ENCODE peak calls at places on chromosomes 16 and 17, in six cellular contexts. One of them, this sample, is unnamed.

GRCh38 chr17:75844530-75845057 is 390 bp upstream of the UNC13D start:
- DNase-seq in GM13977: peak
- DNase-seq in adrenal gland: peak
- DNase-seq in NCI-H2171: no peak
- DNase-seq in nucleus accumbens: no peak
- DNase-seq in activated CD4-positive, CD25-positive, alpha-beta regulatory T cell: no peak
- DNase-seq in this sample: no peak

GRCh38 chr16:14509055-14509454 is 121.0 kb downstream of the PARN start:
- DNase-seq in GM13977: no peak
- DNase-seq in adrenal gland: no peak
- DNase-seq in NCI-H2171: no peak
- DNase-seq in nucleus accumbens: no peak
- DNase-seq in activated CD4-positive, CD25-positive, alpha-beta regulatory T cell: no peak
- DNase-seq in this sample: no peak

GRCh38 chr17:59361916-59362810 is 30.7 kb downstream of the YPEL2 start:
- DNase-seq in GM13977: peak
- DNase-seq in adrenal gland: peak
- DNase-seq in NCI-H2171: no peak
- DNase-seq in nucleus accumbens: no peak
- DNase-seq in activated CD4-positive, CD25-positive, alpha-beta regulatory T cell: no peak
- DNase-seq in this sample: peak

GRCh38 chr17:5747964-5748363 is 163.7 kb upstream of the NLRP1 start:
- DNase-seq in GM13977: no peak
- DNase-seq in adrenal gland: no peak
- DNase-seq in NCI-H2171: no peak
- DNase-seq in nucleus accumbens: no peak
- DNase-seq in activated CD4-positive, CD25-positive, alpha-beta regulatory T cell: no peak
- DNase-seq in this sample: no peak

GRCh38 chr17:30395398-30396022 is 16.8 kb downstream of the CPD start:
- DNase-seq in GM13977: no peak
- DNase-seq in adrenal gland: no peak
- DNase-seq in NCI-H2171: no peak
- DNase-seq in nucleus accumbens: no peak
- DNase-seq in activated CD4-positive, CD25-positive, alpha-beta regulatory T cell: no peak
- DNase-seq in this sample: no peak

GRCh38 chr17:48993305-48993704 is 3.9 kb upstream of the IGF2BP1 start:
- DNase-seq in GM13977: no peak
- DNase-seq in adrenal gland: no peak
- DNase-seq in NCI-H2171: no peak
- DNase-seq in nucleus accumbens: no peak
- DNase-seq in activated CD4-positive, CD25-positive, alpha-beta regulatory T cell: no peak
- DNase-seq in this sample: no peak

GRCh38 chr16:54503011-54503410 is 216.4 kb upstream of the IRX3 start:
- DNase-seq in GM13977: no peak
- DNase-seq in adrenal gland: peak
- DNase-seq in NCI-H2171: peak
- DNase-seq in nucleus accumbens: no peak
- DNase-seq in activated CD4-positive, CD25-positive, alpha-beta regulatory T cell: no peak
- DNase-seq in this sample: no peak

GRCh38 chr16:57110937-57111336 is 18.6 kb downstream of the CPNE2 start:
- DNase-seq in GM13977: no peak
- DNase-seq in adrenal gland: no peak
- DNase-seq in NCI-H2171: no peak
- DNase-seq in nucleus accumbens: no peak
- DNase-seq in activated CD4-positive, CD25-positive, alpha-beta regulatory T cell: no peak
- DNase-seq in this sample: no peak

GRCh38 chr16:56348168-56349085 is 76.9 kb downstream of the AMFR start:
- DNase-seq in GM13977: no peak
- DNase-seq in adrenal gland: no peak
- DNase-seq in NCI-H2171: no peak
- DNase-seq in nucleus accumbens: no peak
- DNase-seq in activated CD4-positive, CD25-positive, alpha-beta regulatory T cell: no peak
- DNase-seq in this sample: peak

GRCh38 chr16:86732621-86733297 is 154.4 kb downstream of the FOXL1 start:
- DNase-seq in GM13977: no peak
- DNase-seq in adrenal gland: no peak
- DNase-seq in NCI-H2171: no peak
- DNase-seq in nucleus accumbens: no peak
- DNase-seq in activated CD4-positive, CD25-positive, alpha-beta regulatory T cell: no peak
- DNase-seq in this sample: no peak

GRCh38 chr16:6674071-6674470 is 658.6 kb upstream of the RBFOX1 start:
- DNase-seq in GM13977: no peak
- DNase-seq in adrenal gland: no peak
- DNase-seq in NCI-H2171: no peak
- DNase-seq in nucleus accumbens: no peak
- DNase-seq in activated CD4-positive, CD25-positive, alpha-beta regulatory T cell: no peak
- DNase-seq in this sample: no peak

GRCh38 chr16:65532218-65532617 is 410.4 kb upstream of the CDH11 start:
- DNase-seq in GM13977: no peak
- DNase-seq in adrenal gland: no peak
- DNase-seq in NCI-H2171: no peak
- DNase-seq in nucleus accumbens: no peak
- DNase-seq in activated CD4-positive, CD25-positive, alpha-beta regulatory T cell: no peak
- DNase-seq in this sample: no peak

GRCh38 chr17:63498621-63499195 is 21.8 kb downstream of the ACE start:
- DNase-seq in GM13977: no peak
- DNase-seq in adrenal gland: no peak
- DNase-seq in NCI-H2171: no peak
- DNase-seq in nucleus accumbens: no peak
- DNase-seq in activated CD4-positive, CD25-positive, alpha-beta regulatory T cell: no peak
- DNase-seq in this sample: no peak

GRCh38 chr16:75576384-75576811 is 10.2 kb downstream of the GABARAPL2 start:
- DNase-seq in GM13977: no peak
- DNase-seq in adrenal gland: no peak
- DNase-seq in NCI-H2171: no peak
- DNase-seq in nucleus accumbens: no peak
- DNase-seq in activated CD4-positive, CD25-positive, alpha-beta regulatory T cell: no peak
- DNase-seq in this sample: no peak

GRCh38 chr16:6447046-6447445 is 885.6 kb upstream of the RBFOX1 start:
- DNase-seq in GM13977: no peak
- DNase-seq in adrenal gland: no peak
- DNase-seq in NCI-H2171: no peak
- DNase-seq in nucleus accumbens: no peak
- DNase-seq in activated CD4-positive, CD25-positive, alpha-beta regulatory T cell: no peak
- DNase-seq in this sample: no peak

GRCh38 chr17:40560592-40561293 is 4.5 kb downstream of the CCR7 start:
- DNase-seq in GM13977: peak
- DNase-seq in adrenal gland: no peak
- DNase-seq in NCI-H2171: no peak
- DNase-seq in nucleus accumbens: no peak
- DNase-seq in activated CD4-positive, CD25-positive, alpha-beta regulatory T cell: peak
- DNase-seq in this sample: no peak

GRCh38 chr17:16287563-16288027 is 65.7 kb downstream of the CENPV start:
- DNase-seq in GM13977: peak
- DNase-seq in adrenal gland: no peak
- DNase-seq in NCI-H2171: no peak
- DNase-seq in nucleus accumbens: no peak
- DNase-seq in activated CD4-positive, CD25-positive, alpha-beta regulatory T cell: no peak
- DNase-seq in this sample: no peak

GRCh38 chr16:86491643-86492030 is 18.7 kb upstream of the FOXF1 start:
- DNase-seq in GM13977: no peak
- DNase-seq in adrenal gland: no peak
- DNase-seq in NCI-H2171: no peak
- DNase-seq in nucleus accumbens: no peak
- DNase-seq in activated CD4-positive, CD25-positive, alpha-beta regulatory T cell: no peak
- DNase-seq in this sample: no peak

GRCh38 chr16:20844588-20844987 is 38.3 kb downstream of the REXO5 start:
- DNase-seq in GM13977: no peak
- DNase-seq in adrenal gland: no peak
- DNase-seq in NCI-H2171: no peak
- DNase-seq in nucleus accumbens: no peak
- DNase-seq in activated CD4-positive, CD25-positive, alpha-beta regulatory T cell: no peak
- DNase-seq in this sample: no peak

GRCh38 chr17:62626719-62627218 is 701 bp upstream of the MRC2 start:
- DNase-seq in GM13977: no peak
- DNase-seq in adrenal gland: no peak
- DNase-seq in NCI-H2171: no peak
- DNase-seq in nucleus accumbens: no peak
- DNase-seq in activated CD4-positive, CD25-positive, alpha-beta regulatory T cell: no peak
- DNase-seq in this sample: no peak

GRCh38 chr16:27230562-27230991 is 27.3 kb downstream of the KDM8 start:
- DNase-seq in GM13977: no peak
- DNase-seq in adrenal gland: no peak
- DNase-seq in NCI-H2171: no peak
- DNase-seq in nucleus accumbens: no peak
- DNase-seq in activated CD4-positive, CD25-positive, alpha-beta regulatory T cell: no peak
- DNase-seq in this sample: no peak

GRCh38 chr17:48037924-48038323 is 327 bp upstream of the COPZ2 start:
- DNase-seq in GM13977: no peak
- DNase-seq in adrenal gland: no peak
- DNase-seq in NCI-H2171: no peak
- DNase-seq in nucleus accumbens: no peak
- DNase-seq in activated CD4-positive, CD25-positive, alpha-beta regulatory T cell: no peak
- DNase-seq in this sample: no peak

GRCh38 chr17:55666810-55667209 is 55.9 kb downstream of the TMEM100 start:
- DNase-seq in GM13977: no peak
- DNase-seq in adrenal gland: no peak
- DNase-seq in NCI-H2171: no peak
- DNase-seq in nucleus accumbens: no peak
- DNase-seq in activated CD4-positive, CD25-positive, alpha-beta regulatory T cell: no peak
- DNase-seq in this sample: no peak

GRCh38 chr17:35117984-35118383 is 1.7 kb downstream of the RAD51D start:
- DNase-seq in GM13977: peak
- DNase-seq in adrenal gland: no peak
- DNase-seq in NCI-H2171: no peak
- DNase-seq in nucleus accumbens: no peak
- DNase-seq in activated CD4-positive, CD25-positive, alpha-beta regulatory T cell: no peak
- DNase-seq in this sample: peak

GRCh38 chr17:72376486-72377345 is 255.9 kb downstream of the SOX9 start:
- DNase-seq in GM13977: no peak
- DNase-seq in adrenal gland: no peak
- DNase-seq in NCI-H2171: no peak
- DNase-seq in nucleus accumbens: no peak
- DNase-seq in activated CD4-positive, CD25-positive, alpha-beta regulatory T cell: no peak
- DNase-seq in this sample: no peak

GRCh38 chr16:85395207-85395912 is 217.8 kb upstream of the GSE1 start:
- DNase-seq in GM13977: peak
- DNase-seq in adrenal gland: peak
- DNase-seq in NCI-H2171: peak
- DNase-seq in nucleus accumbens: no peak
- DNase-seq in activated CD4-positive, CD25-positive, alpha-beta regulatory T cell: no peak
- DNase-seq in this sample: peak

GRCh38 chr17:78903101-78903779 is at the start of gene CEP295NL:
- DNase-seq in GM13977: peak
- DNase-seq in adrenal gland: peak
- DNase-seq in NCI-H2171: no peak
- DNase-seq in nucleus accumbens: no peak
- DNase-seq in activated CD4-positive, CD25-positive, alpha-beta regulatory T cell: no peak
- DNase-seq in this sample: no peak

GRCh38 chr17:20235747-20236146 is 226.6 kb downstream of the SPECC1 start:
- DNase-seq in GM13977: no peak
- DNase-seq in adrenal gland: no peak
- DNase-seq in NCI-H2171: no peak
- DNase-seq in nucleus accumbens: peak
- DNase-seq in activated CD4-positive, CD25-positive, alpha-beta regulatory T cell: no peak
- DNase-seq in this sample: no peak

GRCh38 chr16:15440852-15441251 is 6.5 kb downstream of the BMERB1 start:
- DNase-seq in GM13977: no peak
- DNase-seq in adrenal gland: peak
- DNase-seq in NCI-H2171: no peak
- DNase-seq in nucleus accumbens: no peak
- DNase-seq in activated CD4-positive, CD25-positive, alpha-beta regulatory T cell: no peak
- DNase-seq in this sample: no peak

GRCh38 chr17:82204831-82205719 is 7.6 kb downstream of the CCDC57 start:
- DNase-seq in GM13977: no peak
- DNase-seq in adrenal gland: peak
- DNase-seq in NCI-H2171: peak
- DNase-seq in nucleus accumbens: no peak
- DNase-seq in activated CD4-positive, CD25-positive, alpha-beta regulatory T cell: no peak
- DNase-seq in this sample: no peak

GRCh38 chr17:56679767-56680422 is 86.4 kb downstream of the NOG start:
- DNase-seq in GM13977: no peak
- DNase-seq in adrenal gland: no peak
- DNase-seq in NCI-H2171: no peak
- DNase-seq in nucleus accumbens: no peak
- DNase-seq in activated CD4-positive, CD25-positive, alpha-beta regulatory T cell: no peak
- DNase-seq in this sample: no peak

GRCh38 chr17:48671697-48672171 is 45.6 kb upstream of the HOXB9 start:
- DNase-seq in GM13977: peak
- DNase-seq in adrenal gland: peak
- DNase-seq in NCI-H2171: no peak
- DNase-seq in nucleus accumbens: peak
- DNase-seq in activated CD4-positive, CD25-positive, alpha-beta regulatory T cell: peak
- DNase-seq in this sample: peak

This sample was measured in NCI-H526 treated with DMSO at 0.1 percent for 48 hours.